ENCODE peak calls at places on chromosomes 4 and X, in seven cellular contexts. P is mucosa of descending colon, Y is heart left ventricle, O is OCI-LY7, N is astrocyte of the spinal cord, Q is endodermal cell, G is choroid plexus epithelial cell. F is an unnamed sample.

GRCh38 chr4:146649232-146649631 is 10.5 kb downstream of the POU4F2 start:
- DNase-seq in P (no peak), Y (no peak), O (no peak), N (no peak), Q (no peak), G (no peak), F (no peak)

GRCh38 chr4:4859010-4859798 is at the start of gene MSX1:
- DNase-seq in P (peak), Y (peak), O (peak), N (peak), Q (peak), G (peak), F (peak)

GRCh38 chr4:22356996-22357596 is 158.8 kb downstream of the ADGRA3 start:
- DNase-seq in P (no peak), Y (no peak), O (no peak), N (peak), Q (peak), G (peak), F (no peak)

GRCh38 chr4:52823478-52824092 is 38.5 kb upstream of the RASL11B start:
- DNase-seq in P (no peak), Y (no peak), O (no peak), N (peak), Q (no peak), G (peak), F (peak)

GRCh38 chrX:138917781-138918180 is 206.3 kb upstream of the FGF13 start:
- DNase-seq in P (no peak), Y (no peak), O (no peak), N (peak), Q (no peak), G (peak), F (peak)

GRCh38 chr4:8761167-8761823 is 110.3 kb downstream of the HMX1 start:
- DNase-seq in P (peak), Y (peak), O (no peak), N (no peak), Q (peak), G (no peak), F (no peak)

GRCh38 chr4:54062392-54062791 is 2.0 kb downstream of the CHIC2 start:
- DNase-seq in P (no peak), Y (no peak), O (no peak), N (no peak), Q (no peak), G (no peak), F (no peak)

GRCh38 chrX:41027388-41027787 is 57.9 kb upstream of the USP9X start:
- DNase-seq in P (no peak), Y (no peak), O (no peak), N (peak), Q (no peak), G (peak), F (peak)

GRCh38 chr4:118034061-118034785 is at the start of gene NDST3:
- DNase-seq in P (peak), Y (peak), O (no peak), N (peak), Q (peak), G (peak), F (peak)

GRCh38 chr4:124974163-124974562 is 261.6 kb upstream of the ANKRD50 start:
- DNase-seq in P (no peak), Y (no peak), O (no peak), N (no peak), Q (no peak), G (peak), F (no peak)

GRCh38 chrX:1202251-1202650 is 10.2 kb downstream of the CRLF2 start:
- DNase-seq in P (no peak), Y (no peak), O (no peak), N (no peak), Q (peak), G (no peak), F (no peak)

GRCh38 chr4:120724656-120725055 is 197.9 kb downstream of the PRDM5 start:
- DNase-seq in P (no peak), Y (no peak), O (peak), N (no peak), Q (no peak), G (no peak), F (no peak)

GRCh38 chr4:23629421-23629820 is 260.4 kb downstream of the PPARGC1A start:
- DNase-seq in P (no peak), Y (no peak), O (no peak), N (no peak), Q (peak), G (no peak), F (no peak)

GRCh38 chr4:173243321-173243720 is 74.7 kb downstream of the GALNT7 start:
- DNase-seq in P (no peak), Y (no peak), O (no peak), N (peak), Q (no peak), G (peak), F (peak)

GRCh38 chr4:173168396-173169177 is at the start of gene GALNT7:
- DNase-seq in P (peak), Y (peak), O (peak), N (peak), Q (peak), G (peak), F (no peak)

GRCh38 chr4:1870328-1870577 is 940 bp upstream of the NSD2 start:
- DNase-seq in P (peak), Y (peak), O (peak), N (peak), Q (peak), G (peak), F (peak)

GRCh38 chr4:126757219-126757618 is 875.5 kb upstream of the INTU start:
- DNase-seq in P (no peak), Y (no peak), O (no peak), N (peak), Q (no peak), G (peak), F (no peak)

GRCh38 chr4:1808851-1809753 is 16.0 kb downstream of the FGFR3 start:
- DNase-seq in P (no peak), Y (no peak), O (no peak), N (no peak), Q (no peak), G (no peak), F (no peak)

GRCh38 chr4:22463179-22463578 is 52.7 kb downstream of the ADGRA3 start:
- DNase-seq in P (no peak), Y (no peak), O (peak), N (no peak), Q (peak), G (no peak), F (no peak)

DNA sequence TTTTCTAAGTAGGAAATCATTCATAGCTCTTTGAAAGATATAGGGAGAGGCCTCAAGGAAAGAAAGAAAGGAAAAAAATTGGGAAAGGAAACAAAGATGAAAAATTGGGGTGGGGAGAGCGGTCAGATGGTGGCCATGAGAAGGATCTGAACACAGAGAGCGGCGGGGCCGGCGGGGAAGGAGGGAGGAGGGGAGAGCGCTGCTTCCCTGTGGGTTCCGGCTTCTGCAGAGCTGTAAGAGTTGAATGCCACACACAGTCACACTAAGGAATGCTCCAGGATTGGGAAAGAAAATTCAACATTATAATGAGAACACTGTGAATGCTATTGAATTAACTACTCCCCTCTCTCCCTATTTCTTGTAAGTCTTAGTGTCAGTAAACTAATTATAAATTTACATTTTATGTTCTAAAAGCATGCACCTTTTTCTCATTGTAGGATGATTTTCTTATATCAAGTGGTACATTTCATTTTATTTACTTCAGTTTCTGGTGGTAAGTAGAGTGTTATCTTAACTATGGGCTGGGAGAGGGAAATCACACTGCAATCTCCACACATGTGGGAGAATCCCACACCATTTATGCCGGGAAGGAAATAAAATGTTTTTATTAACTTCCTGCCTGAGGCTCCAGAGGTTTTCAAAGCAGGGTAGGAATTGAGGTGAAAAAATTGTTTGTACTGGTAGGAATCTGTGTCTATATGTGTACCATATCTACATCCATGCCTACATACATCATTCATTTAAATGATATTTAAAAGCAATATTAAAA is 894 bp downstream of the F11 start:
- DNase-seq in P (no peak), Y (no peak), O (no peak), N (no peak), Q (peak), G (peak), F (no peak)
- H3K4me3 ChIP-seq in P (no peak), Y (no peak), O (no peak), N (no peak), Q (peak), G (no peak), F (no peak)

DNA sequence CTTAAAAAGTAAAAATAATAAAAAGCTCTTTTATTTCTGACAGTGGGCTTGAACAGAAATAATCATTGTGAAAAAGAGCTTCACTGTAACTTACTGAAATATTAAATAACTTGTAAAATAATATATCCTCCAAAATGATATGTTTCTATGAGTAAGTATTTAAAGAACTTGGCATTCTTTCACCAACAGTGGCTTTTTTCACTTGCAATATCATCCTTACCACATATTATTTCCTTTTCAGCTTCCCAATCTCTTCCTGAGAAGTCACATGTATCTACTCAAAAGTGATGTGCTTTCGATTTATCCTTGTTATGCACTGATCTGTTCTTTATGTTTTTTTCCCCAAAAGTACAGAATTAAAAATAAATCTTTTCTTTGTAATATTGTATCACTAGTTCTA is 2.2 kb upstream of the PCDH18 start:
- DNase-seq in P (no peak), Y (no peak), O (no peak), N (no peak), Q (no peak), G (peak), F (no peak)
- H3K4me3 ChIP-seq in P (no peak), Y (no peak), O (no peak), N (no peak), Q (no peak), G (no peak), F (no peak)

GRCh38 chr4:13657016-13657415 is 29.5 kb upstream of the BOD1L1 start:
- DNase-seq in P (no peak), Y (no peak), O (no peak), N (no peak), Q (no peak), G (no peak), F (no peak)

GRCh38 chr4:13654158-13654797 is 26.8 kb upstream of the BOD1L1 start:
- DNase-seq in P (peak), Y (peak), O (peak), N (peak), Q (peak), G (peak), F (peak)

GRCh38 chr4:13656569-13656988 is 29.1 kb upstream of the BOD1L1 start:
- DNase-seq in P (no peak), Y (peak), O (peak), N (peak), Q (peak), G (peak), F (no peak)

DNA sequence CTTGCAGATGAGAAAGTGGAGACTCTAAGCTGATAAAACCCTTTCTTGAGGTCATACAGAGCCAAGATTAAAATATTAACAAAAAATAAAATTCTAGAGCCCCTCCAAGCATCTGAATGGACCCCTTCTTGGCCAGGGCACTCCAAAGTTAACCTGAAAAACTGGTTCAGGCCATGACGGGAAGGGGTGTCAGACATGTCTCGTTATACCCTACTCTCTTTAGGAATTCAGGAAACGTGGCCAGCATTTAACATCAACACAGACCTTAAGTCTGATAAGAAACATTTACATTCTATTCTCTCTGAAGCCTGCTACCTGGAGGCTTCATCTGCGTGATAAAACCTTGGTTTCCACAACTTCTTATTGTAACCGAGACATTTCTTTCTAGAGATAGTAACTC is 25.8 kb upstream of the BOD1L1 start:
- DNase-seq in P (no peak), Y (no peak), O (no peak), N (no peak), Q (no peak), G (no peak), F (no peak)
- H3K4me3 ChIP-seq in P (no peak), Y (no peak), O (no peak), N (no peak), Q (no peak), G (no peak), F (no peak)

DNA sequence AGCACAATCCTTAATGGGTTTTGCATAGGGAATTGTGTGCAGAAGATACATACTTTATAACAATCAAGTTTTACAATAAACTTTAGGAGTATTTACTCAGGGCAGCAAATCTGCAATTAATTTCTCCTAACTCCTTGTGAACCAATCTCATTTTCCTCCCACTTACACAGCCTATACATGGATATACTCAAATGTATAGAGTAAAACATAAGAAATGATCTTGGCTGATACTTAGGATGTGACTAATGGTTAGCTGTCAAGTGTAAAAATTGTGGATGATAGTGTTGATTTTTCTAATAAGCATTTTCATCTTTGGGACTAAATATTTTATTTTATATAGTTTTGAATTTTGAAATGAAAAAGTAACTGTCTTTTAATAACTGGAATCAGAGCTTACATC is 759.6 kb downstream of the GRID2 start:
- DNase-seq in P (no peak), Y (no peak), O (no peak), N (no peak), Q (no peak), G (no peak), F (no peak)
- H3K4me3 ChIP-seq in P (no peak), Y (no peak), O (no peak), N (no peak), Q (no peak), G (no peak), F (no peak)

DNA sequence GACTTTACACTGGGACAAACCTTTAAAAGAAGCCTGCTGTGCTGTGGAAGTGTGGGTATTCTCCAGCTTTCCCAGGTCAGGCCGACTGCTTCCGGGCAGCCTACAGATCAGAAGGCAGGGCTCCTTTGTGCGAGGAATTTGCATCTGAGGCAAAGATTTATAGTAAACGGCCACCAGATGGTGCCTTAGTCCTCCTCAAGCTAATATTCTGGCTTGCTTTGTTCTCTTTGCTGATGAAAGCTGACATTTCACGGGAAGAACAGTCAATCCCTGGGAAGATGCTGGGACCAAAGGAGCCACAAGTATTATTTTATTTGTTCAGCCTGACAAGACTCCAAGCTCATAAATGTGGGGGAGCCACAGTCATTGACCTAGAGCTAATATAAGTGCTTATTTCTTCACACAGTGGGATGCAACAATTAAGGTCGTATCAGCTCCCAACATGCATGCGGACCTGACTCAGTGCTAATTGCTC is 120.8 kb upstream of the TRIM2 start:
- DNase-seq in P (no peak), Y (no peak), O (peak), N (peak), Q (peak), G (peak), F (peak)
- H3K4me3 ChIP-seq in P (no peak), Y (no peak), O (no peak), N (no peak), Q (no peak), G (no peak), F (no peak)

GRCh38 chrX:130163350-130163851 is 2.2 kb downstream of the AIFM1 start:
- DNase-seq in P (no peak), Y (no peak), O (no peak), N (no peak), Q (no peak), G (no peak), F (no peak)

GRCh38 chrX:130165703-130166502 is at the start of gene AIFM1:
- DNase-seq in P (peak), Y (peak), O (peak), N (peak), Q (peak), G (peak), F (peak)

GRCh38 chrX:130165181-130165702 is 399 bp downstream of the AIFM1 start:
- DNase-seq in P (no peak), Y (no peak), O (no peak), N (no peak), Q (no peak), G (peak), F (no peak)

GRCh38 chrX:130166503-130166777 is 799 bp upstream of the AIFM1 start:
- DNase-seq in P (no peak), Y (no peak), O (no peak), N (no peak), Q (no peak), G (no peak), F (no peak)

GRCh38 chrX:130167040-130167439 is 1.4 kb upstream of the AIFM1 start:
- DNase-seq in P (no peak), Y (no peak), O (no peak), N (no peak), Q (no peak), G (no peak), F (no peak)
- H3K4me3 ChIP-seq in P (no peak), Y (peak), O (peak), N (peak), Q (peak), G (peak), F (peak)

DNA sequence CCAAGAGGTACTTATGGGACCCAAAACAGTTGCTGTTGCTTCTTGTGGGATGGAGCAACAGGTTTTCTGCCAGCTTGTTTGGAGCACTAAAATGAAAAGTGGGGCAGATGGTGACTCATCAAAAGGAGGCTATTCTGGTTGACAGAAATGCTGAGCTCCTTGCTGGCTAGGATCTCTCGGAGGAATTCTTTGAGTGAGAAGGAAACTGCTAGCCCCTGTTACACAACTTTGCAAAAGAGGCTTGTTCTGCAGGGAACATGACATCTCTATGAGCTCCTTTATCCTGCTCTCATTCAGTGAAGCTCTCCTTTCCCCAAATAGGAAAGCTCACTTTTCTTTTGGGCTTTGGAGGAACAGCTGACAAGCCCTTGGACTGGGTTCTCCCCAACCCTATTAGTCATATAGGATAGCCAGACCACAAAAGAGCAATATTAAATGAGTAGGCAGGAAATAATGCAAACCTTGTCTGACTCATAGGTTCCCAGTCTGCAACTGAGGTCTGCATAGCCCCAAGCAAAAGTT is 108.3 kb downstream of the CDS1 start:
- DNase-seq in P (no peak), Y (no peak), O (no peak), N (peak), Q (no peak), G (peak), F (peak)
- H3K4me3 ChIP-seq in P (no peak), Y (no peak), O (no peak), N (no peak), Q (no peak), G (no peak), F (no peak)

GRCh38 chr4:85496146-85496849 is 21.3 kb downstream of the ARHGAP24 start:
- DNase-seq in P (no peak), Y (no peak), O (no peak), N (peak), Q (no peak), G (peak), F (no peak)
- H3K4me3 ChIP-seq in P (no peak), Y (no peak), O (no peak), N (no peak), Q (no peak), G (no peak), F (no peak)

F was measured in skeletal muscle cell.